ENCODE peak calls at places on chromosomes 7 and 10, in seven cellular contexts. C, J, M, W, Y, E and H are unnamed samples.

GRCh38 chr7:43439631-43440401 is 143.1 kb upstream of the STK17A start:
- DNase-seq in C (no peak), J (peak), M (peak), W (peak), Y (peak), E (no peak), H (peak)

GRCh38 chr7:130982160-130982638 is 248.2 kb upstream of the KLF14 start:
- DNase-seq in C (no peak), J (peak), M (no peak), W (peak), Y (no peak), E (no peak), H (peak)

GRCh38 chr10:63692205-63692896 is 171.2 kb downstream of the REEP3 start:
- DNase-seq in C (no peak), J (no peak), M (peak), W (no peak), Y (no peak), E (no peak), H (no peak)

GRCh38 chr10:85919358-85920022 is 447.1 kb downstream of the GRID1 start:
- DNase-seq in C (no peak), J (no peak), M (no peak), W (no peak), Y (no peak), E (no peak), H (no peak)

GRCh38 chr7:107874605-107875446 is 16.2 kb upstream of the DLD start:
- DNase-seq in C (peak), J (peak), M (peak), W (peak), Y (peak), E (no peak), H (peak)

GRCh38 chr7:28069788-28070187 is 110.8 kb downstream of the JAZF1 start:
- DNase-seq in C (no peak), J (no peak), M (no peak), W (peak), Y (no peak), E (peak), H (no peak)

GRCh38 chr10:98170249-98171117 is 36.0 kb downstream of the R3HCC1L start:
- DNase-seq in C (no peak), J (peak), M (peak), W (peak), Y (peak), E (no peak), H (no peak)

GRCh38 chr7:79515358-79515757 is 61.9 kb upstream of the MAGI2 start:
- DNase-seq in C (no peak), J (no peak), M (no peak), W (no peak), Y (no peak), E (no peak), H (no peak)

GRCh38 chr10:86661161-86662025 is 6.9 kb upstream of the LDB3 start:
- DNase-seq in C (no peak), J (no peak), M (no peak), W (peak), Y (no peak), E (peak), H (no peak)

GRCh38 chr10:103966671-103967432 is at the start of gene SLK:
- DNase-seq in C (peak), J (peak), M (peak), W (peak), Y (peak), E (peak), H (peak)

GRCh38 chr10:110144526-110144925 is 62.9 kb upstream of the MXI1 start:
- DNase-seq in C (no peak), J (no peak), M (peak), W (no peak), Y (no peak), E (no peak), H (no peak)

GRCh38 chr7:146067880-146068279 is 48.7 kb upstream of the CNTNAP2 start:
- DNase-seq in C (no peak), J (no peak), M (no peak), W (no peak), Y (no peak), E (no peak), H (no peak)

GRCh38 chr7:105678811-105679495 is 97.7 kb upstream of the EFCAB10 start:
- DNase-seq in C (no peak), J (peak), M (peak), W (peak), Y (peak), E (peak), H (no peak)

GRCh38 chr7:5232874-5233273 is 42.8 kb downstream of the WIPI2 start:
- DNase-seq in C (no peak), J (no peak), M (no peak), W (no peak), Y (no peak), E (no peak), H (no peak)

GRCh38 chr10:8396675-8397074 is 342.2 kb downstream of the GATA3 start:
- DNase-seq in C (no peak), J (no peak), M (no peak), W (peak), Y (no peak), E (no peak), H (no peak)

GRCh38 chr7:106774768-106775551 is 90.1 kb upstream of the PIK3CG start:
- DNase-seq in C (no peak), J (no peak), M (peak), W (peak), Y (peak), E (no peak), H (no peak)